ENCODE peak calls at places on chromosome 19, in four cellular contexts. H is left lung, Q is IMR-90, M is uterus. R is an unnamed sample. For H3K9me3, the result is how much of the 10 kb centered on the place peaks cover.

GRCh38 chr19:7610491-7611240 is 15.0 kb downstream of the CAMSAP3 start:
- DNase-seq in H (no peak), Q (no peak), M (no peak), R (no peak)

GRCh38 chr19:48933382-48933932 is at the start of gene DHDH:
- DNase-seq in H (peak), Q (peak), M (peak), R (peak)

GRCh38 chr19:58500242-58500641 is 11.6 kb downstream of the SLC27A5 start:
- DNase-seq in H (no peak), Q (no peak), M (no peak), R (no peak)

GRCh38 chr19:13163609-13164364 is 13.6 kb downstream of the IER2 start:
- DNase-seq in H (peak), Q (peak), M (peak), R (no peak)

GRCh38 chr19:10699650-10700335 is 1.4 kb upstream of the QTRT1 start:
- DNase-seq in H (no peak), Q (peak), M (no peak), R (no peak)

GRCh38 chr19:14473915-14474578 is 1.1 kb downstream of the PTGER1 start:
- DNase-seq in H (peak), Q (no peak), M (no peak), R (no peak)

GRCh38 chr19:51354742-51355148 is 11.4 kb downstream of the ETFB start:
- DNase-seq in H (no peak), Q (peak), M (no peak), R (no peak)

GRCh38 chr19:5594521-5594950 is 26.8 kb upstream of the TINCR start:
- DNase-seq in H (no peak), Q (no peak), M (no peak), R (no peak)

GRCh38 chr19:3175761-3176714 is 2.5 kb upstream of the S1PR4 start:
- DNase-seq in H (peak), Q (peak), M (no peak), R (no peak)

GRCh38 chr19:47351545-47351944 is 2.4 kb downstream of the DHX34 start:
- DNase-seq in H (no peak), Q (peak), M (no peak), R (peak)

GRCh38 chr19:48271531-48272151 is 1.8 kb downstream of the ZNF114 start:
- DNase-seq in H (peak), Q (peak), M (peak), R (no peak)

GRCh38 chr19:2081873-2082810 is 14.0 kb downstream of the MOB3A start:
- DNase-seq in H (peak), Q (no peak), M (no peak), R (no peak)

GRCh38 chr19:3187662-3188511 is 2.2 kb downstream of the NCLN start:
- DNase-seq in H (peak), Q (no peak), M (no peak), R (no peak)

GRCh38 chr19:56356944-56357343 is 36.4 kb downstream of the ZNF582 start:
- DNase-seq in H (no peak), Q (no peak), M (no peak), R (no peak)

GRCh38 chr19:56355517-56355916 is 37.8 kb downstream of the ZNF582 start:
- DNase-seq in H (no peak), Q (no peak), M (no peak), R (no peak)

DNA sequence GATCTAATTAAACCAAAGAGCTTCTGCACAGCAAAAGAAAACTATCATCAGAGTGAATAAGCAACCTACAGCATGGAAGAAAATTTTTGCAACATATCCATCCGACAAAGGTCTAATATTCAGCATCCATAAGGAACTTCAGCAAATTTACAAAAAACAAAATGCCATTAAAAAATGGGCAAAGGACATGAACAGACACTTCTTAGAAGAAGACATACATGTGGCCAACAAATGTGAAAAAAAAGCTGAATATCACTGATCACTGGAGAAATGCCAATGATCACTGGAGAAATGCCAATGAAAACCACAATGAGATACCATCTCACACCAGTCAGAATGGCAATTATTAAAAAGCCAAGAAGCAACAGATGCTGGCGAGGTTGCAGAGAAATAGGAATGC is 32.5 kb downstream of the ZNF582 start:
- DNase-seq in H (no peak), Q (no peak), M (no peak), R (no peak)
- H3K9me3 ChIP-seq in H (under half), Q (under half), M (under half), R (under half)

GRCh38 chr19:52880895-52881389 is 16.5 kb downstream of the ZNF320 start:
- DNase-seq in H (no peak), Q (no peak), M (no peak), R (no peak)
- H3K9me3 ChIP-seq in H (under half), Q (half or more), M (under half), R (under half)

GRCh38 chr19:52613299-52613906 is 24.8 kb downstream of the ZNF83 start:
- DNase-seq in H (no peak), Q (no peak), M (no peak), R (no peak)
- H3K9me3 ChIP-seq in H (under half), Q (under half), M (under half), R (under half)

DNA sequence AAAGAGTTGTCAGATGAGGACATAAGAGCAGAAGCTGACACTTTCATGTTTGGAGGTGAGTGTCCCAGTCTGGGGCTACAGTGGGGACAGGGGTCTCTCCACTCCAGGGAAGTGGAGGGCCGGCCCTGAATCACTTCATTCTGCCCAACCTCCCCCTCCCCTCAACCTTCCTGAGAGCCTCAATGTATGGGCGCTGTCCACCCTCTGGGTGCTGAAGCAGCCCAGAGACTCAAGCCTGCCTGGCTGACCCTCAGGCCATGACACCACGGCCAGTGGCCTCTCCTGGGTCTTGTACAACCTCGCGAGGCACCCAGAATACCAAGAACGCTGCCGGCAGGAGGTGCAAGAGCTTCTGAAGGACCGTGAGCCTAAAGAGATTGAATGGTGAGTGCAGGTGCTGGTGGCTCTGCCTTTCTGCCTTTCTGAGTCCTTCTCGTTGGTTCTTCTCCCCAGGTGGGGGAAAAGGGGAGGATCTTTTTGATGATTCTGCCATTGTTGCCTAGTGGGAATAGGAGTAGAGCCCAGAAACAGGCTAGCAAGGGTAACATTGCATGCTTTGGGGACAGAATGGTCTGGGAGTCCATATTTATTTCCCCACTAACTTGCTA is 8.8 kb downstream of the CYP4F8 start:
- DNase-seq in H (no peak), Q (no peak), M (no peak), R (no peak)
- H3K9me3 ChIP-seq in H (under half), Q (under half), M (under half), R (under half)

GRCh38 chr19:23015660-23016059 is 12.7 kb upstream of the ZNF728 start:
- DNase-seq in H (no peak), Q (no peak), M (no peak), R (no peak)
- H3K9me3 ChIP-seq in H (under half), Q (under half), M (under half), R (under half)

GRCh38 chr19:50058425-50058824 is 32.6 kb downstream of the ZNF473 start:
- DNase-seq in H (no peak), Q (no peak), M (no peak), R (no peak)
- H3K9me3 ChIP-seq in H (under half), Q (under half), M (under half), R (under half)

DNA sequence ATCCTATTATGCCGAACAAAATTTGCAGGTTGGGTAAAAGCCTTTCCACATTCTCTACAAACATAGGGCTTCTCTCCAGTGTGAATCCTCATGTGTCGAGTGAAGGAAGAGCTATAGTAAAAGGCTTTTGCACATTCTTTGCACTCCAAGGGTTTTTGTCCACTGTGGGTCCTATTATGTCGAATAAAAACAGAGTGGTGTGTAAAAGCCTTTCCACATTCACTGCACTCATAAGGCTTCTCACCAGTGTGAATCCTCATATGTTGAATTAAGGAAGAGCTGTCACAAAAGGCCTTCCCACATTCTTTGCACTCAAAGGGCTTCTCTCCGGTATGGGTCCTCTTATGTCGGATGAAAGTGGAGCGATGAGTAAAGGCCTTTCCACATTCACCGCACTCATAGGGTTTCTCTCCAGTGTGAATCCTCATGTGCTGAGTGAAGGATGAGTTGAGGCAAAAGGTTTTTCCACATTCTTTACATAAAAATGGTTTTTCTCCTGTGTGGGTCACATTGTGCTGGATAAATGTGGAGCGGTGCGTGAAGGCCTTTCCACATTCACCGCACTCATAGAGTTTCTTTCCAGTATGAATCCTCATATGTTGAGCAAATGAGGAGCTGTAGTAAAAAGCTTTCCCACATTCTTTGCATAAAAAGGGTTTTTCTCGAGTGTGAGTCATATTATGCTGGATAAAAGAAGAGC is 13.6 kb downstream of the ZNF599 start:
- DNase-seq in H (no peak), Q (no peak), M (no peak), R (no peak)
- H3K9me3 ChIP-seq in H (under half), Q (half or more), M (under half), R (under half)

GRCh38 chr19:56912406-56912805 is 71.9 kb upstream of the PEG3 start:
- DNase-seq in H (no peak), Q (no peak), M (no peak), R (no peak)
- H3K9me3 ChIP-seq in H (under half), Q (under half), M (under half), R (under half)

R was measured in iPS DF 6.9.